ENCODE peak calls at places on chromosomes 7 and 10, in five cellular contexts. T is IMR-90, A is mesenchymal stem cell, O is H1, U is H9. M is an unnamed sample.

GRCh38 chr7:79455173-79455790 is 1.8 kb upstream of the MAGI2 start:
- DNase-seq in T (no peak), A (no peak), O (no peak), U (no peak), M (no peak)

GRCh38 chr7:122748195-122748594 is 45.5 kb upstream of the RNF148 start:
- DNase-seq in T (no peak), A (no peak), O (no peak), U (no peak), M (no peak)

GRCh38 chr10:3761111-3761686 is 23.8 kb downstream of the KLF6 start:
- DNase-seq in T (peak), A (peak), O (no peak), U (no peak), M (no peak)

GRCh38 chr10:31929986-31930675 is 1.5 kb upstream of the ARHGAP12 start:
- DNase-seq in T (no peak), A (no peak), O (no peak), U (no peak), M (peak)

GRCh38 chr7:143924851-143925250 is 10.2 kb upstream of the OR2F2 start:
- DNase-seq in T (no peak), A (no peak), O (no peak), U (no peak), M (peak)

GRCh38 chr7:27110977-27111752 is 8.7 kb upstream of the HOXA2 start:
- DNase-seq in T (peak), A (peak), O (no peak), U (no peak), M (no peak)

GRCh38 chr7:149696313-149696712 is 77.1 kb downstream of the ZNF467 start:
- DNase-seq in T (no peak), A (no peak), O (peak), U (no peak), M (no peak)

GRCh38 chr10:60572511-60573194 is 183.0 kb upstream of the ANK3 start:
- DNase-seq in T (peak), A (peak), O (no peak), U (peak), M (peak)

GRCh38 chr7:137403282-137403681 is 59.7 kb upstream of the PTN start:
- DNase-seq in T (no peak), A (no peak), O (no peak), U (peak), M (peak)

GRCh38 chr7:81789406-81790139 is 19.7 kb upstream of the HGF start:
- DNase-seq in T (peak), A (no peak), O (no peak), U (no peak), M (no peak)

GRCh38 chr10:129833366-129833765 is 130.7 kb downstream of the EBF3 start:
- DNase-seq in T (no peak), A (no peak), O (no peak), U (no peak), M (no peak)

GRCh38 chr7:74684921-74685320 is 27.4 kb downstream of the GTF2I start:
- DNase-seq in T (no peak), A (no peak), O (no peak), U (no peak), M (no peak)

GRCh38 chr7:22561356-22561755 is 61.4 kb upstream of the STEAP1B start:
- DNase-seq in T (peak), A (peak), O (peak), U (peak), M (peak)

GRCh38 chr10:11724938-11725776 is 17.0 kb upstream of the ECHDC3 start:
- DNase-seq in T (peak), A (peak), O (no peak), U (no peak), M (peak)

GRCh38 chr7:12674861-12675260 is 12.6 kb upstream of the ARL4A start:
- DNase-seq in T (peak), A (peak), O (peak), U (peak), M (peak)

GRCh38 chr10:3169738-3170137 is 2.8 kb downstream of the PITRM1 start:
- DNase-seq in T (no peak), A (no peak), O (no peak), U (no peak), M (no peak)

GRCh38 chr10:96720422-96721206 is at the start of gene PIK3AP1:
- DNase-seq in T (no peak), A (no peak), O (peak), U (peak), M (peak)

GRCh38 chr7:19290936-19291335 is 145.7 kb upstream of the FERD3L start:
- DNase-seq in T (peak), A (no peak), O (no peak), U (no peak), M (no peak)

GRCh38 chr7:124924906-124925305 is 4.7 kb downstream of the POT1 start:
- DNase-seq in T (no peak), A (no peak), O (no peak), U (no peak), M (no peak)

GRCh38 chr10:124228451-124228850 is 135.1 kb upstream of the CHST15 start:
- DNase-seq in T (no peak), A (no peak), O (no peak), U (no peak), M (no peak)

GRCh38 chr10:58695022-58695421 is 182.3 kb downstream of the BICC1 start:
- DNase-seq in T (peak), A (no peak), O (no peak), U (no peak), M (no peak)

DNA sequence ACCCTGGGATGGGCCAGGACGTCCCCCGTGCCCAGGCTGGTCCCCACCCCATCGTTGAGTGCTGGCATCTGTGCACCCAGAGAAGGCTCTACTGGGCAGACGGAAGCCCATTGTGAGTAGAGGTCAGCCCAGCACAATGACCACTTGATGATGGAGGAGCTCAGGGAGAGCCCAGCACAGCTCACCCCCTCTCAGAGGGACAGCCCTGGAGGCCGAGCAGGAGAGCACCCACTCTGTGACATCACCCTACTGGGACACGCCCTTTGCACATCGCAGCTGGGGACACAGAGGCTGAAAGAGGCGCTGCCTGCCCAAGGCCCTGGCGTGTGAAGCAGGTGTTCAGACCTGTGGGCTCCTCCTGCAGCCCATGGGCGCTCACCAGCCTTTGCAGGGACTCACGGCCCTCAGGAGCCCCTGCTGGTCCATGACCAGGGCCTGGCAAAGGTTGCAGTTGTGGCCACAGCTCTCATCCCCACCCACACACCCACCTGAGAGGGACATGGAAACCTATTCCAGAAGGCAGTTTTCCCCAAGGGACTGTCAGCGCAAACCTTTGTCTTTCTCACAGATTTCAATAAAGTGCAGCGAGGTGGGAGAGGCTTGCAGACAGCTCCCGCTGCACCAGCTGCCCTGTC is 67.2 kb upstream of the PPP2R2D start:
- DNase-seq in T (no peak), A (no peak), O (no peak), U (no peak), M (no peak)
- H2AK5ac ChIP-seq in T (no peak), A (no peak), O (no peak), U (no peak), M (no peak)

DNA sequence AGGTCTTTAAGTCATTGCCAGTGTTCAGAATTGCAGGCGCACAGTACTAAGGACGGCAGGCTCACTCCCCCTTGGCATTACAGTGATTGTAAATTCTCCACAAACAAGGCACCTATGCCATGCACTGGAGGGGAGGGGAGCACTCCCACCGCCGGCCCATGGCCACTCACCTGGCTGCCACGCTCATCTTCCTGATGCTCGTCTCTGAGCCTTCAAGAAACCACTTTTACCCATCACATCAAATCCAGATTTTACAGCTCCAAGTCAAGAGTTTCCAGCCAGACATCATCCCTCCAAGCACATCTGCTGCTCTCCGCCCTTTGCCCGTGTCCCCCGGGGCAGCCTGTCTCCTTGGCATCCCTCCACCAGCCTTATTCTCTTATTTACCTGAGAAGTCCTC is 350.2 kb upstream of the SHH start:
- DNase-seq in T (no peak), A (no peak), O (no peak), U (no peak), M (no peak)
- H3K23ac ChIP-seq in T (no peak), A (no peak), O (no peak), U (no peak), M (no peak)

DNA sequence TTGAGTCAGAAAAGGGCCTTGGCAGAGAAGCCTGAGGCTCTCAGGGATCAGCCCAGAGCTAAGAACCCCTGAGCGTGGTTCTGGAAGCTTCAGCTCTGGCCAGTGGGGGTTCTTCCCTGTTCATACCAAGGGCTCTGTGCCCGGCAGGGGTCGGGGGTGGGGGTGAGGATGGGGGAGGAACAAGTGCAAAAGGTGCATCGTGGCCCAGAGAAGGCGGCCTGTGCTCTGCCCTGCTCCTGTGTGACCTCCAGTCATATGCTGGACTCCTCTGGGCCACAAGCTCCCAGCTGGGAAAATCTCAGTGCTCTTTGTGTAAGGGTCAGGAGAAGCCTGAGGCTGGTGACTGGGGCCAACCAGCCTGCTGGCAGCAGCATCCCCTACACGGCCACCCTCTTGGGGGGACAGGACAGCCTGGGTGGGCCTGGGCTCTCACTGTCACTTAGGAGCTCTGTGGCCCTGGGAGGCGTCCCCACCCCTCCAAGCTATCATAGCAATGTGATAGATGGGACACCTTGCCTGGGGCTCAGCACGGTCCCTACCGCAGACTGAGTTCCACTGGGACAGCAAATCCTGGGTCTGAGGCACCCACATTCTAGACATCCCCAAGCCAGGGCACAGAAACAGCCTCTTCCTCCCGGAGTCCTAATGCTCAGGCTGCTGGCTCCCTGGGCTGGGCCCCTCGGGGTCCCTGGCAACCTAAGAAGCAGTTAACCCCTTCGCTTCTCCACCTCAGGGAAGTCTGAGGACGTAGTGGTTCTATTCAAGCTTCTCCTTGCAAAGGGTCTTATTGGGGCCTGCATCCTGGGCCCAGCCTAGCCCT is 2.5 kb downstream of the MMRN2 start:
- DNase-seq in T (no peak), A (no peak), O (peak), U (peak), M (no peak)
- H2BK120ac ChIP-seq in T (no peak), A (peak), O (peak), U (no peak), M (peak)

DNA sequence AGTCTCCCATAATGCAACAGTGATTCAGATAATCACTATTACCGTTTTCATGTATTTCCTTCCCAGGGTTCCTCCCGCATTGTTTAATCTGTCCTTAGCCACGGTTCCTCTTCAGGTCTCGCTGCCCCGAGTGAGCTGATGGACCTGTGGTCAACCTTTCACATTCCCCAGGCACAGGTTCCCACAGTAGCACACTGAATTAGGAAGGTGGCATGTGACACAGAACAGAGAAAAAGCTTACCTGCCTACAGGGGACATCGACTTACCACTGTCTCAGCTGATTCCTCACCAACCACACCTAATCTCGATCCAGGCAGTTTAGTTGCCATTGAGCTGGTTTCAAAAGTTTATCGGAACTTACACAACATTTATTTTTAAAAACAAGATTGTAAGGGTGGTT is 72.2 kb downstream of the MTURN start:
- DNase-seq in T (no peak), A (no peak), O (no peak), U (no peak), M (no peak)
- H2AK5ac ChIP-seq in T (no peak), A (no peak), O (no peak), U (no peak), M (no peak)